ENCODE peak calls at places on chromosomes 4 and X, in five cellular contexts. One of them, this sample, is unnamed.
A peak's percentile ranks its signal among the peaks of the same experiment; 100 is the strongest.

GRCh38 chr4:111662496-111662895 is 482.8 kb upstream of the FAM241A start:
- DNase-seq in bronchial epithelial cell: no peak
- DNase-seq in tibial artery: no peak
- DNase-seq in heart left ventricle: no peak
- DNase-seq in endothelial cell: no peak
- DNase-seq in this sample: no peak

GRCh38 chr4:58665649-58666048 is 1555.5 kb upstream of the IGFBP7 start:
- DNase-seq in endothelial cell: no peak
- DNase-seq in bronchial epithelial cell: no peak
- DNase-seq in heart left ventricle: no peak
- DNase-seq in tibial artery: no peak
- DNase-seq in this sample: no peak

GRCh38 chr4:17574206-17574605 is 2.8 kb upstream of the LAP3 start:
- DNase-seq in endothelial cell: no peak
- DNase-seq in bronchial epithelial cell: no peak
- DNase-seq in heart left ventricle: no peak
- DNase-seq in tibial artery: no peak
- DNase-seq in this sample: no peak

GRCh38 chrX:33128048-33128805 is 83.1 kb downstream of the DMD start:
- DNase-seq in tibial artery: no peak
- DNase-seq in bronchial epithelial cell: no peak
- DNase-seq in heart left ventricle: no peak
- DNase-seq in endothelial cell: no peak
- DNase-seq in this sample: no peak

GRCh38 chr4:8745036-8745827 is 126.4 kb downstream of the HMX1 start:
- DNase-seq in bronchial epithelial cell: no peak
- DNase-seq in tibial artery: no peak
- DNase-seq in endothelial cell: no peak
- DNase-seq in heart left ventricle: no peak
- DNase-seq in this sample: peak; percentile 13

GRCh38 chr4:24105183-24106039 is 215.6 kb upstream of the PPARGC1A start:
- DNase-seq in heart left ventricle: no peak
- DNase-seq in endothelial cell: no peak
- DNase-seq in bronchial epithelial cell: peak; percentile 88
- DNase-seq in tibial artery: peak; percentile 35
- DNase-seq in this sample: no peak

GRCh38 chr4:61070269-61070668 is 129.9 kb upstream of the ADGRL3 start:
- DNase-seq in endothelial cell: no peak
- DNase-seq in tibial artery: no peak
- DNase-seq in heart left ventricle: no peak
- DNase-seq in bronchial epithelial cell: peak; percentile 1
- DNase-seq in this sample: no peak

GRCh38 chrX:74421181-74422028 is at the start of gene SLC16A2:
- DNase-seq in heart left ventricle: peak; percentile 81
- DNase-seq in bronchial epithelial cell: peak; percentile 50
- DNase-seq in tibial artery: peak; percentile 81
- DNase-seq in endothelial cell: peak; percentile 52
- DNase-seq in this sample: peak; percentile 32

GRCh38 chr4:656651-657337 is 17.3 kb downstream of the ATP5ME start:
- DNase-seq in bronchial epithelial cell: no peak
- DNase-seq in tibial artery: no peak
- DNase-seq in endothelial cell: no peak
- DNase-seq in heart left ventricle: no peak
- DNase-seq in this sample: no peak

GRCh38 chrX:38717871-38718270 is 83.4 kb upstream of the MID1IP1 start:
- DNase-seq in tibial artery: no peak
- DNase-seq in bronchial epithelial cell: peak; percentile 10
- DNase-seq in heart left ventricle: no peak
- DNase-seq in endothelial cell: peak; percentile 3
- DNase-seq in this sample: no peak

GRCh38 chr4:127668770-127669169 is 36.0 kb downstream of the INTU start:
- DNase-seq in bronchial epithelial cell: no peak
- DNase-seq in endothelial cell: no peak
- DNase-seq in heart left ventricle: no peak
- DNase-seq in tibial artery: no peak
- DNase-seq in this sample: no peak

GRCh38 chr4:158771776-158772175 is 3.0 kb downstream of the FNIP2 start:
- DNase-seq in endothelial cell: no peak
- DNase-seq in bronchial epithelial cell: no peak
- DNase-seq in heart left ventricle: no peak
- DNase-seq in tibial artery: no peak
- DNase-seq in this sample: no peak

GRCh38 chr4:164748375-164748774 is 5.6 kb upstream of the SMIM31 start:
- DNase-seq in endothelial cell: no peak
- DNase-seq in heart left ventricle: no peak
- DNase-seq in tibial artery: no peak
- DNase-seq in bronchial epithelial cell: peak; percentile 23
- DNase-seq in this sample: no peak

GRCh38 chr4:16591867-16592266 is 306.6 kb downstream of the LDB2 start:
- DNase-seq in heart left ventricle: peak; percentile 51
- DNase-seq in endothelial cell: no peak
- DNase-seq in tibial artery: no peak
- DNase-seq in bronchial epithelial cell: no peak
- DNase-seq in this sample: no peak

GRCh38 chr4:17323619-17324400 is 188.1 kb downstream of the QDPR start:
- DNase-seq in bronchial epithelial cell: no peak
- DNase-seq in endothelial cell: no peak
- DNase-seq in heart left ventricle: no peak
- DNase-seq in tibial artery: no peak
- DNase-seq in this sample: no peak

GRCh38 chr4:168978001-168978700 is 31.9 kb downstream of the CBR4 start:
- DNase-seq in heart left ventricle: no peak
- DNase-seq in bronchial epithelial cell: peak; percentile 15
- DNase-seq in endothelial cell: no peak
- DNase-seq in tibial artery: no peak
- DNase-seq in this sample: no peak

GRCh38 chrX:8845060-8845459 is 43.9 kb upstream of the FAM9A start:
- DNase-seq in heart left ventricle: no peak
- DNase-seq in bronchial epithelial cell: no peak
- DNase-seq in tibial artery: no peak
- DNase-seq in endothelial cell: no peak
- DNase-seq in this sample: peak; percentile 77

GRCh38 chrX:70398899-70399298 is 24.2 kb upstream of the GDPD2 start:
- DNase-seq in endothelial cell: no peak
- DNase-seq in tibial artery: no peak
- DNase-seq in bronchial epithelial cell: peak; percentile 70
- DNase-seq in heart left ventricle: no peak
- DNase-seq in this sample: no peak

GRCh38 chr4:144595681-144596080 is 50.3 kb upstream of the HHIP start:
- DNase-seq in heart left ventricle: no peak
- DNase-seq in tibial artery: no peak
- DNase-seq in endothelial cell: no peak
- DNase-seq in bronchial epithelial cell: no peak
- DNase-seq in this sample: no peak

GRCh38 chr4:10584042-10584441 is 100.5 kb downstream of the CLNK start:
- DNase-seq in heart left ventricle: peak; percentile 30
- DNase-seq in tibial artery: no peak
- DNase-seq in endothelial cell: no peak
- DNase-seq in bronchial epithelial cell: peak; percentile 70
- DNase-seq in this sample: no peak

GRCh38 chrX:74511704-74512103 is 90.4 kb downstream of the SLC16A2 start:
- DNase-seq in tibial artery: no peak
- DNase-seq in heart left ventricle: no peak
- DNase-seq in endothelial cell: no peak
- DNase-seq in bronchial epithelial cell: no peak
- DNase-seq in this sample: no peak

GRCh38 chr4:2512396-2513135 is 23.9 kb upstream of the FAM193A start:
- DNase-seq in heart left ventricle: no peak
- DNase-seq in bronchial epithelial cell: no peak
- DNase-seq in tibial artery: no peak
- DNase-seq in endothelial cell: no peak
- DNase-seq in this sample: no peak

GRCh38 chrX:318739-319578 is at the start of gene GTPBP6:
- DNase-seq in endothelial cell: peak; percentile 97
- DNase-seq in heart left ventricle: peak; percentile 100
- DNase-seq in tibial artery: peak; percentile 99
- DNase-seq in bronchial epithelial cell: peak; percentile 97
- DNase-seq in this sample: peak; percentile 99

GRCh38 chr4:61915501-61915900 is 715.4 kb downstream of the ADGRL3 start:
- DNase-seq in endothelial cell: no peak
- DNase-seq in bronchial epithelial cell: no peak
- DNase-seq in tibial artery: no peak
- DNase-seq in heart left ventricle: no peak
- DNase-seq in this sample: no peak

GRCh38 chrX:87388381-87388780 is 129.2 kb upstream of the KLHL4 start:
- DNase-seq in endothelial cell: no peak
- DNase-seq in tibial artery: no peak
- DNase-seq in heart left ventricle: no peak
- DNase-seq in bronchial epithelial cell: no peak
- DNase-seq in this sample: no peak

GRCh38 chrX:118761950-118762725 is 34.7 kb downstream of the IL13RA1 start:
- DNase-seq in bronchial epithelial cell: no peak
- DNase-seq in heart left ventricle: no peak
- DNase-seq in endothelial cell: no peak
- DNase-seq in tibial artery: no peak
- DNase-seq in this sample: no peak

GRCh38 chr4:80171251-80171650 is 26.1 kb upstream of the PRDM8 start:
- DNase-seq in endothelial cell: no peak
- DNase-seq in bronchial epithelial cell: no peak
- DNase-seq in tibial artery: no peak
- DNase-seq in heart left ventricle: no peak
- DNase-seq in this sample: no peak

GRCh38 chr4:98627883-98628282 is 30.5 kb downstream of the TSPAN5 start:
- DNase-seq in tibial artery: no peak
- DNase-seq in endothelial cell: no peak
- DNase-seq in heart left ventricle: no peak
- DNase-seq in bronchial epithelial cell: peak; percentile 64
- DNase-seq in this sample: no peak

GRCh38 chr4:137755033-137755471 is 222.8 kb upstream of the PCDH18 start:
- DNase-seq in heart left ventricle: no peak
- DNase-seq in tibial artery: no peak
- DNase-seq in endothelial cell: no peak
- DNase-seq in bronchial epithelial cell: peak; percentile 76
- DNase-seq in this sample: no peak

GRCh38 chr4:21768349-21769310 is 179.9 kb downstream of the KCNIP4 start:
- DNase-seq in endothelial cell: peak; percentile 28
- DNase-seq in heart left ventricle: no peak
- DNase-seq in bronchial epithelial cell: peak; percentile 69
- DNase-seq in tibial artery: no peak
- DNase-seq in this sample: no peak

GRCh38 chrX:23901065-23901464 is 6.7 kb downstream of the APOO start:
- DNase-seq in tibial artery: no peak
- DNase-seq in endothelial cell: no peak
- DNase-seq in bronchial epithelial cell: peak; percentile 96
- DNase-seq in heart left ventricle: no peak
- DNase-seq in this sample: peak; percentile 15

GRCh38 chr4:41709844-41710481 is 38.6 kb downstream of the PHOX2B start:
- DNase-seq in bronchial epithelial cell: peak; percentile 99
- DNase-seq in heart left ventricle: no peak
- DNase-seq in endothelial cell: no peak
- DNase-seq in tibial artery: no peak
- DNase-seq in this sample: no peak

GRCh38 chr4:61938250-61938846 is 738.2 kb downstream of the ADGRL3 start:
- DNase-seq in heart left ventricle: no peak
- DNase-seq in endothelial cell: no peak
- DNase-seq in tibial artery: no peak
- DNase-seq in bronchial epithelial cell: no peak
- DNase-seq in this sample: peak; percentile 31

GRCh38 chr4:183402771-183403170 is 41.7 kb upstream of the CDKN2AIP start:
- DNase-seq in bronchial epithelial cell: no peak
- DNase-seq in heart left ventricle: no peak
- DNase-seq in endothelial cell: no peak
- DNase-seq in tibial artery: no peak
- DNase-seq in this sample: no peak

GRCh38 chr4:89334830-89335229 is 27.2 kb upstream of the GPRIN3 start:
- DNase-seq in tibial artery: no peak
- DNase-seq in bronchial epithelial cell: no peak
- DNase-seq in heart left ventricle: no peak
- DNase-seq in endothelial cell: no peak
- DNase-seq in this sample: no peak
- TF ChIP-seq CTCF in tibial artery: no peak
- TF ChIP-seq CTCF in bronchial epithelial cell: no peak
- TF ChIP-seq CTCF in heart left ventricle: no peak
- TF ChIP-seq CTCF in endothelial cell: no peak
- TF ChIP-seq CTCF in this sample: no peak

GRCh38 chrX:43469391-43470054 is 186.6 kb upstream of the MAOA start:
- DNase-seq in bronchial epithelial cell: no peak
- DNase-seq in endothelial cell: no peak
- DNase-seq in tibial artery: no peak
- DNase-seq in heart left ventricle: no peak
- DNase-seq in this sample: no peak

GRCh38 chrX:43467608-43468234 is 188.4 kb upstream of the MAOA start:
- DNase-seq in bronchial epithelial cell: no peak
- DNase-seq in endothelial cell: no peak
- DNase-seq in tibial artery: no peak
- DNase-seq in heart left ventricle: no peak
- DNase-seq in this sample: no peak
- TF ChIP-seq CTCF in bronchial epithelial cell: no peak
- TF ChIP-seq CTCF in endothelial cell: no peak
- TF ChIP-seq CTCF in tibial artery: no peak
- TF ChIP-seq CTCF in heart left ventricle: no peak
- TF ChIP-seq CTCF in this sample: no peak

GRCh38 chrX:103539695-103540094 is 20.4 kb upstream of the RAB40A start:
- DNase-seq in heart left ventricle: no peak
- DNase-seq in endothelial cell: no peak
- DNase-seq in bronchial epithelial cell: no peak
- DNase-seq in tibial artery: no peak
- DNase-seq in this sample: no peak

GRCh38 chrX:103536732-103537131 is 17.4 kb upstream of the RAB40A start:
- DNase-seq in endothelial cell: no peak
- DNase-seq in bronchial epithelial cell: no peak
- DNase-seq in heart left ventricle: no peak
- DNase-seq in tibial artery: no peak
- DNase-seq in this sample: no peak

GRCh38 chrX:103538728-103539127 is 19.4 kb upstream of the RAB40A start:
- DNase-seq in heart left ventricle: no peak
- DNase-seq in tibial artery: no peak
- DNase-seq in endothelial cell: no peak
- DNase-seq in bronchial epithelial cell: peak; percentile 40
- DNase-seq in this sample: no peak

GRCh38 chrX:103537871-103538387 is 18.6 kb upstream of the RAB40A start:
- DNase-seq in tibial artery: no peak
- DNase-seq in bronchial epithelial cell: peak; percentile 15
- DNase-seq in endothelial cell: no peak
- DNase-seq in heart left ventricle: no peak
- DNase-seq in this sample: no peak

DNA sequence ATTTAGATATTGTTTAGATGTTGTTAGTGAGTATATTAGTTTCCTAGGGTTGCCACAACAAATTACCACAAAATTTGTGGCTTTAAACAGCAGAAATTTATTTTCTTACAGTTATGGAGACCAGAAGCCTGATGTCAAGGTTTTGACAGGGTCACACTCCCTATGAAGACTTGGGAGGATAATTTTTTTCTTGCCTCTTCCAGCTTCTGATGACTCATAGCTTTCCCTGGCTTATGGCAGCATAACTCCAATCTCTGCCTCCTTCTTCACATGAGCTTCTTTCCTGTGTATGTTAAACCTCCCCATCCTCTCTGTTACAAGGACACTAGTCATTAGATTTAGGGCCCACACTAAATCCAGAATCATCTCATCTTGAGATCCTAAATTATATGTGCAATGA is 20.9 kb upstream of the RAB40A start:
- DNase-seq in heart left ventricle: no peak
- DNase-seq in bronchial epithelial cell: peak; percentile 33
- DNase-seq in tibial artery: no peak
- DNase-seq in endothelial cell: no peak
- DNase-seq in this sample: no peak
- TF ChIP-seq CTCF in heart left ventricle: no peak
- TF ChIP-seq CTCF in bronchial epithelial cell: no peak
- TF ChIP-seq CTCF in tibial artery: no peak
- TF ChIP-seq CTCF in endothelial cell: no peak
- TF ChIP-seq CTCF in this sample: no peak

GRCh38 chr4:102420563-102421221 is 75.4 kb upstream of the SLC39A8 start:
- DNase-seq in tibial artery: no peak
- DNase-seq in bronchial epithelial cell: peak; percentile 24
- DNase-seq in heart left ventricle: no peak
- DNase-seq in endothelial cell: no peak
- DNase-seq in this sample: no peak
- TF ChIP-seq CTCF in tibial artery: no peak
- TF ChIP-seq CTCF in bronchial epithelial cell: no peak
- TF ChIP-seq CTCF in heart left ventricle: no peak
- TF ChIP-seq CTCF in endothelial cell: no peak
- TF ChIP-seq CTCF in this sample: no peak